ENCODE peak calls at places on chromosomes 13 and 19, in six cellular contexts. D is sigmoid colon, Z is transverse colon, J is SK-N-SH, P is K562, L is HepG2. F is an unnamed sample.

GRCh38 chr19:11092181-11092538 is 2.9 kb downstream of the LDLR start:
- DNase-seq in D (no peak), Z (no peak), J (no peak), P (no peak), L (peak), F (no peak)

GRCh38 chr19:46471116-46471733 is at the start of gene PNMA8A:
- DNase-seq in D (peak), Z (peak), J (peak), P (peak), L (no peak), F (peak)

GRCh38 chr13:29525757-29526156 is 69.7 kb downstream of the SLC7A1 start:
- DNase-seq in D (no peak), Z (no peak), J (no peak), P (no peak), L (no peak), F (no peak)

GRCh38 chr13:37225414-37226047 is 120.1 kb upstream of the CSNK1A1L start:
- DNase-seq in D (no peak), Z (no peak), J (no peak), P (no peak), L (no peak), F (no peak)

GRCh38 chr13:31930490-31930889 is 101.1 kb upstream of the FRY start:
- DNase-seq in D (no peak), Z (no peak), J (no peak), P (no peak), L (no peak), F (no peak)

GRCh38 chr13:46751811-46752635 is 44.9 kb downstream of the ESD start:
- DNase-seq in D (no peak), Z (no peak), J (no peak), P (no peak), L (no peak), F (no peak)

GRCh38 chr13:111031531-111031961 is 83.6 kb upstream of the ARHGEF7 start:
- DNase-seq in D (no peak), Z (peak), J (no peak), P (no peak), L (no peak), F (no peak)

GRCh38 chr19:55678121-55678671 is 3.2 kb downstream of the EPN1 start:
- DNase-seq in D (no peak), Z (peak), J (no peak), P (no peak), L (no peak), F (peak)

GRCh38 chr19:33292595-33293254 is 9.6 kb downstream of the CEBPA start:
- DNase-seq in D (no peak), Z (peak), J (no peak), P (no peak), L (no peak), F (no peak)

GRCh38 chr19:5804516-5805464 is at the start of gene NRTN:
- DNase-seq in D (peak), Z (peak), J (peak), P (peak), L (no peak), F (peak)

GRCh38 chr19:7505682-7506384 is 10.1 kb upstream of the ZNF358 start:
- DNase-seq in D (peak), Z (peak), J (peak), P (peak), L (no peak), F (no peak)

GRCh38 chr19:49910179-49910578 is 13.5 kb upstream of the IL4I1 start:
- DNase-seq in D (no peak), Z (no peak), J (no peak), P (no peak), L (no peak), F (no peak)

GRCh38 chr13:36858285-36858684 is 39.3 kb downstream of the RFXAP start:
- DNase-seq in D (no peak), Z (no peak), J (peak), P (peak), L (peak), F (no peak)

GRCh38 chr19:39336483-39336882 is 640 bp upstream of the GMFG start:
- DNase-seq in D (no peak), Z (no peak), J (no peak), P (no peak), L (no peak), F (no peak)

GRCh38 chr19:28076628-28077027 is 1136.3 kb downstream of the UQCRFS1 start:
- DNase-seq in D (no peak), Z (no peak), J (no peak), P (no peak), L (no peak), F (no peak)

GRCh38 chr19:23071087-23071511 is 45.7 kb upstream of the ZNF730 start:
- DNase-seq in D (peak), Z (no peak), J (peak), P (no peak), L (no peak), F (no peak)

GRCh38 chr19:4717191-4717965 is 6.3 kb downstream of the DPP9 start:
- DNase-seq in D (no peak), Z (no peak), J (peak), P (no peak), L (peak), F (no peak)

GRCh38 chr19:42396542-42397314 is 6.6 kb upstream of the CNFN start:
- DNase-seq in D (peak), Z (peak), J (peak), P (peak), L (no peak), F (peak)

GRCh38 chr13:43153436-43154082 is 130.2 kb downstream of the DNAJC15 start:
- DNase-seq in D (no peak), Z (no peak), J (no peak), P (no peak), L (no peak), F (no peak)

GRCh38 chr13:44504146-44504545 is 72.0 kb downstream of the TSC22D1 start:
- DNase-seq in D (no peak), Z (no peak), J (no peak), P (no peak), L (no peak), F (no peak)

GRCh38 chr13:30371649-30372265 is 50.5 kb upstream of the UBE2L5 start:
- DNase-seq in D (no peak), Z (peak), J (no peak), P (no peak), L (peak), F (peak)

GRCh38 chr19:46015961-46016425 is 6.9 kb downstream of the PGLYRP1 start:
- DNase-seq in D (no peak), Z (no peak), J (peak), P (no peak), L (no peak), F (no peak)

GRCh38 chr13:66532845-66533244 is 697.3 kb downstream of the PCDH9 start:
- DNase-seq in D (no peak), Z (no peak), J (no peak), P (no peak), L (no peak), F (no peak)

DNA sequence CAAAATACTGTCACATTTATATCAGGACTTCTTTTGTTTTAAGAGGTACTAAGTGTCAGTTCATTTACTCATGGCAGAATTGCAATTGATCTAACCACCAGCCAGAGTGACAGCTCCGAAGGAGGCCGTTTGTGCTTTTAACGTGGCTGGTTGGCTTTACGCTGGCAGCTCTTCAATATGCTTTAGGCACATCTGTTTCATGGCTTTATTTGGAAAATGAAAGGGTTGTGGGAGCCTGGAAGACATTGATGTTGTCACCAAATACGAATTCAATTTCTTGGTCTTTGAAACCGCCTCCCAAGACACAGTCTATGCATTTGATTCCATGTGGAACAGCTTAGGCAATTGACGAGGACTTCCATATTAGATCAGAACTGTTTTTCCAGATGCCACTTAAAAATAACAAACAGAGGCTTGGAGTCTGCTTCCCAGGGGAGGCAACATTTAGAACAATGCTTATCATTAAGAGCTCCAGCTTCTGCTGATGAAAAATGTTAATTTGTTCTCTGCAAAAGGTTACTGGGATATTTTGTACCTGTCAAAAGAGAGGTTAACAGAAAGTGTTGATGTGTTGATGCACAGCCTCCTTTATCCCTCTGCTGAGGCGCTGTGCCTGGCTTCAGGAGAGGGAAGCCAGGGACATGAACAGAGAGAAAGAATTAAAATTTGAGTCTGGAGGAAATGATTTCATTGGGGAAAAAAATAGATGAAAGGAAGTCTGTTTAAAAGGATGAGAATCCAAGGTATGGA is 64.0 kb upstream of the TNFRSF19 start:
- DNase-seq in D (no peak), Z (no peak), J (peak), P (no peak), L (no peak), F (no peak)
- TF ChIP-seq POLR2AphosphoS5 in D (no peak), Z (no peak), J (no peak), P (no peak), L (no peak), F (no peak)

DNA sequence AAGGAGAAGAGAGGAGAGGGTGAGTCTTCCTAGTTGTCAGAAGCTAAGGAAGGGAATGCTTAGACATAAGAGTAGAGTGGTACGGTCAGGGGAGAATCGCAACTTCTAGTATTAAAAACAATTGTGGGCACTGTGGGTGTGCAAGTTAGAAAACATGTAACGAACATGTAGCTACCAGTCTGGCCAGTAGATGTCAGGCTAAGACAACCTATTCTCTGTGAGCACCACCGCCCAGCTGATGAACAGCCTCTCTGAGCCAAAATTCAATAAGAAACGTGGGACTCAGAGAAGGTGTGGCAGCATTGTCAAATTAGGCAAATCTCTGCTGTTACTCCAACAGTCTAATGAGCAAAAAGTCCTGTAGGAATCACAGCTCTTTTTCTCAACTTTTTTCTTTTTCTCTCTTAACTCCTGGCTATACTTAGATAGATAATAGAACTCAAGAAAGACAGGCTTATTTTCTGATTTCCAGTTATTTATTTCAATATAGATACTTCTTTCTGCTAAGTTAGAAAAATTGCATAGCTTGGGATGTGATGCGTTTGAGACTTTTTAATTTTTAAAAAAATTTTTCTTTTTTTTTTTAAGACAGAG is 186.2 kb downstream of the USP12 start:
- DNase-seq in D (peak), Z (peak), J (peak), P (peak), L (peak), F (peak)
- H3K27ac ChIP-seq in D (peak), Z (peak), J (no peak), P (no peak), L (no peak), F (no peak)

GRCh38 chr13:112941349-112941748 is 27.7 kb upstream of the MCF2L start:
- DNase-seq in D (no peak), Z (no peak), J (no peak), P (no peak), L (no peak), F (peak)

GRCh38 chr13:112940236-112940635 is 28.8 kb upstream of the MCF2L start:
- DNase-seq in D (peak), Z (no peak), J (peak), P (no peak), L (no peak), F (peak)

GRCh38 chr13:112938680-112939079 is 30.3 kb upstream of the MCF2L start:
- DNase-seq in D (peak), Z (no peak), J (no peak), P (no peak), L (no peak), F (no peak)

GRCh38 chr13:112943309-112944125 is 25.5 kb upstream of the MCF2L start:
- DNase-seq in D (peak), Z (peak), J (peak), P (no peak), L (no peak), F (peak)

GRCh38 chr13:112942689-112943308 is 26.2 kb upstream of the MCF2L start:
- DNase-seq in D (peak), Z (peak), J (peak), P (peak), L (peak), F (peak)
- TF ChIP-seq EP300 in D (no peak), Z (no peak), J (no peak), P (no peak), L (peak), F (no peak)

GRCh38 chr19:1474765-1475351 is 4.2 kb downstream of the C19orf25 start:
- DNase-seq in D (no peak), Z (no peak), J (peak), P (no peak), L (no peak), F (no peak)
- TF ChIP-seq POLR2AphosphoS5 in D (no peak), Z (no peak), J (no peak), P (no peak), L (no peak), F (no peak)

F was measured in stomach.